ENCODE peak calls at places on chromosomes 11 and 22, in four cellular contexts. One of them, this sample, is unnamed.

GRCh38 chr11:441418-442274 is at the start of gene ANO9:
- DNase-seq in NCI-H460: no peak
- DNase-seq in EL: no peak
- DNase-seq in activated T-cell treated with anti-CD3 and anti-CD28 coated beads for 1 hour: peak
- DNase-seq in this sample: no peak

GRCh38 chr22:34334893-34335292 is 414.6 kb upstream of the LARGE1 start:
- DNase-seq in NCI-H460: no peak
- DNase-seq in EL: no peak
- DNase-seq in activated T-cell treated with anti-CD3 and anti-CD28 coated beads for 1 hour: no peak
- DNase-seq in this sample: no peak

GRCh38 chr22:41052661-41053490 is 39.5 kb upstream of the EP300 start:
- DNase-seq in activated T-cell treated with anti-CD3 and anti-CD28 coated beads for 1 hour: no peak
- DNase-seq in EL: peak
- DNase-seq in NCI-H460: no peak
- DNase-seq in this sample: peak

GRCh38 chr11:96680515-96680914 is 290.7 kb downstream of the JRKL start:
- DNase-seq in NCI-H460: no peak
- DNase-seq in activated T-cell treated with anti-CD3 and anti-CD28 coated beads for 1 hour: no peak
- DNase-seq in EL: no peak
- DNase-seq in this sample: no peak

GRCh38 chr11:128346808-128347207 is 240.6 kb downstream of the ETS1 start:
- DNase-seq in EL: no peak
- DNase-seq in NCI-H460: no peak
- DNase-seq in activated T-cell treated with anti-CD3 and anti-CD28 coated beads for 1 hour: no peak
- DNase-seq in this sample: no peak

GRCh38 chr22:42277988-42278776 is 7.7 kb upstream of the TCF20 start:
- DNase-seq in EL: no peak
- DNase-seq in activated T-cell treated with anti-CD3 and anti-CD28 coated beads for 1 hour: no peak
- DNase-seq in NCI-H460: no peak
- DNase-seq in this sample: no peak

GRCh38 chr11:100876826-100877545 is 189.9 kb downstream of the ARHGAP42 start:
- DNase-seq in EL: peak
- DNase-seq in NCI-H460: no peak
- DNase-seq in activated T-cell treated with anti-CD3 and anti-CD28 coated beads for 1 hour: no peak
- DNase-seq in this sample: peak

GRCh38 chr22:20641198-20641892 is 132.6 kb upstream of the SERPIND1 start:
- DNase-seq in NCI-H460: no peak
- DNase-seq in EL: no peak
- DNase-seq in activated T-cell treated with anti-CD3 and anti-CD28 coated beads for 1 hour: no peak
- DNase-seq in this sample: no peak

GRCh38 chr22:40512426-40513136 is 123.9 kb downstream of the MRTFA start:
- DNase-seq in EL: peak
- DNase-seq in activated T-cell treated with anti-CD3 and anti-CD28 coated beads for 1 hour: no peak
- DNase-seq in NCI-H460: peak
- DNase-seq in this sample: peak

GRCh38 chr22:24965822-24966626 is 13.5 kb downstream of the KIAA1671 start:
- DNase-seq in activated T-cell treated with anti-CD3 and anti-CD28 coated beads for 1 hour: no peak
- DNase-seq in NCI-H460: no peak
- DNase-seq in EL: no peak
- DNase-seq in this sample: peak

GRCh38 chr11:31236052-31236652 is 133.4 kb downstream of the DCDC1 start:
- DNase-seq in activated T-cell treated with anti-CD3 and anti-CD28 coated beads for 1 hour: no peak
- DNase-seq in NCI-H460: peak
- DNase-seq in EL: peak
- DNase-seq in this sample: peak

This sample was measured in M059J.